ENCODE peak calls at places on chromosomes 2 and 18, in nine cellular contexts. One of them, this sample, is unnamed.

GRCh38 chr2:171785450-171785849 is 98.2 kb downstream of the DYNC1I2 start:
- DNase-seq in A549: no peak
- DNase-seq in fibroblast of the conjunctiva: no peak
- DNase-seq in M059J: no peak
- DNase-seq in RWPE1: no peak
- DNase-seq in astrocyte of the spinal cord: no peak
- DNase-seq in HS-5: no peak
- DNase-seq in HEK293T: no peak
- DNase-seq in endothelial cell: no peak
- DNase-seq in this sample: no peak

GRCh38 chr18:24818451-24818850 is 358.0 kb downstream of the HRH4 start:
- DNase-seq in RWPE1: no peak
- DNase-seq in astrocyte of the spinal cord: no peak
- DNase-seq in HEK293T: no peak
- DNase-seq in fibroblast of the conjunctiva: no peak
- DNase-seq in A549: no peak
- DNase-seq in endothelial cell: no peak
- DNase-seq in HS-5: no peak
- DNase-seq in M059J: no peak
- DNase-seq in this sample: no peak

GRCh38 chr2:66437055-66437454 is 2.1 kb downstream of the MEIS1 start:
- DNase-seq in A549: no peak
- DNase-seq in RWPE1: no peak
- DNase-seq in M059J: no peak
- DNase-seq in fibroblast of the conjunctiva: no peak
- DNase-seq in HEK293T: no peak
- DNase-seq in HS-5: no peak
- DNase-seq in endothelial cell: no peak
- DNase-seq in astrocyte of the spinal cord: peak
- DNase-seq in this sample: no peak

GRCh38 chr2:241237949-241238371 is 49.5 kb downstream of the ANO7 start:
- DNase-seq in HS-5: no peak
- DNase-seq in endothelial cell: no peak
- DNase-seq in M059J: no peak
- DNase-seq in HEK293T: no peak
- DNase-seq in astrocyte of the spinal cord: no peak
- DNase-seq in fibroblast of the conjunctiva: no peak
- DNase-seq in RWPE1: no peak
- DNase-seq in A549: no peak
- DNase-seq in this sample: no peak

GRCh38 chr2:160429248-160430000 is 64.2 kb downstream of the RBMS1 start:
- DNase-seq in HS-5: no peak
- DNase-seq in RWPE1: no peak
- DNase-seq in A549: peak
- DNase-seq in fibroblast of the conjunctiva: no peak
- DNase-seq in HEK293T: no peak
- DNase-seq in astrocyte of the spinal cord: peak
- DNase-seq in endothelial cell: no peak
- DNase-seq in M059J: peak
- DNase-seq in this sample: no peak

GRCh38 chr2:120611961-120612360 is 123.7 kb upstream of the GLI2 start:
- DNase-seq in fibroblast of the conjunctiva: no peak
- DNase-seq in HS-5: no peak
- DNase-seq in M059J: no peak
- DNase-seq in RWPE1: no peak
- DNase-seq in astrocyte of the spinal cord: no peak
- DNase-seq in HEK293T: no peak
- DNase-seq in A549: no peak
- DNase-seq in endothelial cell: no peak
- DNase-seq in this sample: no peak

GRCh38 chr2:64685430-64685829 is 31.7 kb upstream of the SERTAD2 start:
- DNase-seq in M059J: peak
- DNase-seq in endothelial cell: no peak
- DNase-seq in A549: peak
- DNase-seq in fibroblast of the conjunctiva: peak
- DNase-seq in RWPE1: no peak
- DNase-seq in HS-5: no peak
- DNase-seq in HEK293T: no peak
- DNase-seq in astrocyte of the spinal cord: no peak
- DNase-seq in this sample: no peak

GRCh38 chr2:219706823-219707281 is 79.4 kb downstream of the SLC4A3 start:
- DNase-seq in M059J: peak
- DNase-seq in HS-5: no peak
- DNase-seq in fibroblast of the conjunctiva: no peak
- DNase-seq in HEK293T: no peak
- DNase-seq in RWPE1: no peak
- DNase-seq in endothelial cell: no peak
- DNase-seq in A549: no peak
- DNase-seq in astrocyte of the spinal cord: peak
- DNase-seq in this sample: no peak

GRCh38 chr2:149611100-149611820 is 23.7 kb upstream of the MMADHC start:
- DNase-seq in HEK293T: no peak
- DNase-seq in A549: peak
- DNase-seq in M059J: no peak
- DNase-seq in HS-5: no peak
- DNase-seq in endothelial cell: no peak
- DNase-seq in fibroblast of the conjunctiva: no peak
- DNase-seq in RWPE1: no peak
- DNase-seq in astrocyte of the spinal cord: no peak
- DNase-seq in this sample: no peak

GRCh38 chr2:241363316-241363879 is 7.3 kb downstream of the FARP2 start:
- DNase-seq in RWPE1: no peak
- DNase-seq in fibroblast of the conjunctiva: no peak
- DNase-seq in HEK293T: no peak
- DNase-seq in A549: no peak
- DNase-seq in HS-5: no peak
- DNase-seq in astrocyte of the spinal cord: no peak
- DNase-seq in M059J: no peak
- DNase-seq in endothelial cell: no peak
- DNase-seq in this sample: no peak